ENCODE peak calls at places on chromosomes 3 and 15, in seven cellular contexts. W, E, U, J, F, T and S are unnamed samples.
A peak's percentile ranks its signal among the peaks of the same experiment; 100 is the strongest.

GRCh38 chr15:79168922-79169322 is 78.3 kb upstream of the RASGRF1 start:
- DNase-seq in W (no peak), E (no peak), U (no peak), J (peak; percentile 90), F (no peak), T (no peak), S (no peak)

GRCh38 chr15:88989578-88989977 is 76.4 kb upstream of the MFGE8 start:
- DNase-seq in W (no peak), E (no peak), U (no peak), J (no peak), F (no peak), T (no peak), S (no peak)

GRCh38 chr3:84108442-84108971 is 850.3 kb upstream of the CADM2 start:
- DNase-seq in W (no peak), E (no peak), U (no peak), J (no peak), F (no peak), T (no peak), S (no peak)

GRCh38 chr15:59738676-59739075 is 49.6 kb upstream of the BNIP2 start:
- DNase-seq in W (no peak), E (no peak), U (no peak), J (peak; percentile 65), F (no peak), T (no peak), S (no peak)

GRCh38 chr3:5197022-5197421 is 9.5 kb downstream of the EDEM1 start:
- DNase-seq in W (no peak), E (no peak), U (no peak), J (no peak), F (no peak), T (no peak), S (no peak)

GRCh38 chr3:156533205-156533604 is 21.7 kb downstream of the SSR3 start:
- DNase-seq in W (no peak), E (no peak), U (no peak), J (no peak), F (no peak), T (no peak), S (no peak)

GRCh38 chr3:123404391-123404790 is 44.5 kb downstream of the ADCY5 start:
- DNase-seq in W (no peak), E (peak; percentile 58), U (no peak), J (no peak), F (no peak), T (no peak), S (no peak)

GRCh38 chr15:101489236-101489632 is 273 bp downstream of the PCSK6 start:
- DNase-seq in W (peak; percentile 49), E (peak; percentile 80), U (peak; percentile 65), J (peak; percentile 27), F (no peak), T (no peak), S (no peak)

GRCh38 chr3:167742338-167742737 is 6.8 kb downstream of the SERPINI1 start:
- DNase-seq in W (no peak), E (no peak), U (no peak), J (no peak), F (no peak), T (no peak), S (no peak)

GRCh38 chr3:170730071-170730812 is 139.8 kb downstream of the RPL22L1 start:
- DNase-seq in W (no peak), E (no peak), U (no peak), J (no peak), F (no peak), T (no peak), S (no peak)

GRCh38 chr15:29792426-29793159 is 29.7 kb downstream of the TJP1 start:
- DNase-seq in W (no peak), E (no peak), U (no peak), J (no peak), F (no peak), T (no peak), S (no peak)

GRCh38 chr15:92232876-92233275 is 160.8 kb upstream of the ST8SIA2 start:
- DNase-seq in W (no peak), E (no peak), U (no peak), J (no peak), F (no peak), T (no peak), S (no peak)

GRCh38 chr3:188082040-188082439 is 71.9 kb upstream of the LPP start:
- DNase-seq in W (no peak), E (no peak), U (no peak), J (no peak), F (no peak), T (no peak), S (no peak)

GRCh38 chr3:172622156-172622555 is 88.7 kb downstream of the NCEH1 start:
- DNase-seq in W (no peak), E (no peak), U (no peak), J (no peak), F (no peak), T (no peak), S (no peak)

GRCh38 chr15:101533371-101534140 is 44.0 kb upstream of the PCSK6 start:
- DNase-seq in W (no peak), E (no peak), U (no peak), J (no peak), F (no peak), T (no peak), S (no peak)

GRCh38 chr3:17678116-17678741 is 64.2 kb downstream of the TBC1D5 start:
- DNase-seq in W (peak; percentile 13), E (no peak), U (no peak), J (no peak), F (no peak), T (no peak), S (no peak)

GRCh38 chr15:60777558-60777957 is 298.6 kb upstream of the ICE2 start:
- DNase-seq in W (no peak), E (no peak), U (no peak), J (no peak), F (no peak), T (no peak), S (no peak)

GRCh38 chr3:24503499-24504176 is 9.0 kb upstream of the THRB start:
- DNase-seq in W (no peak), E (no peak), U (no peak), J (no peak), F (no peak), T (no peak), S (no peak)

GRCh38 chr15:71472699-71473098 is 337.7 kb upstream of the NR2E3 start:
- DNase-seq in W (no peak), E (no peak), U (no peak), J (no peak), F (no peak), T (no peak), S (no peak)

GRCh38 chr3:141410408-141410807 is 42.1 kb downstream of the ZBTB38 start:
- DNase-seq in W (no peak), E (no peak), U (no peak), J (peak; percentile 84), F (no peak), T (no peak), S (no peak)

GRCh38 chr3:58082047-58082446 is 73.8 kb downstream of the FLNB start:
- DNase-seq in W (peak; percentile 43), E (no peak), U (no peak), J (no peak), F (peak; percentile 7), T (peak; percentile 5), S (peak; percentile 96)

GRCh38 chr15:70493376-70493775 is 270.0 kb downstream of the UACA start:
- DNase-seq in W (no peak), E (no peak), U (no peak), J (no peak), F (no peak), T (no peak), S (no peak)

GRCh38 chr3:184651945-184652344 is 59.9 kb downstream of the MAGEF1 start:
- DNase-seq in W (no peak), E (no peak), U (no peak), J (no peak), F (no peak), T (no peak), S (no peak)

GRCh38 chr15:74263473-74263872 is 27.3 kb downstream of the CCDC33 start:
- DNase-seq in W (no peak), E (no peak), U (no peak), J (no peak), F (no peak), T (no peak), S (no peak)

GRCh38 chr3:182399978-182400737 is 393.1 kb upstream of the ATP11B start:
- DNase-seq in W (no peak), E (no peak), U (no peak), J (no peak), F (no peak), T (no peak), S (no peak)

GRCh38 chr3:47007001-47007400 is 27.5 kb downstream of the NBEAL2 start:
- DNase-seq in W (no peak), E (peak; percentile 51), U (no peak), J (no peak), F (no peak), T (no peak), S (no peak)

GRCh38 chr15:95262866-95263564 is 1031.7 kb downstream of the MCTP2 start:
- DNase-seq in W (no peak), E (no peak), U (no peak), J (no peak), F (no peak), T (no peak), S (no peak)

GRCh38 chr3:180017846-180018245 is 18.9 kb downstream of the PEX5L start:
- DNase-seq in W (no peak), E (no peak), U (no peak), J (peak; percentile 35), F (no peak), T (no peak), S (no peak)

GRCh38 chr3:32706348-32707025 is 21.5 kb downstream of the CNOT10 start:
- DNase-seq in W (no peak), E (no peak), U (no peak), J (no peak), F (no peak), T (no peak), S (no peak)

GRCh38 chr3:50450135-50450911 is 53.1 kb downstream of the CACNA2D2 start:
- DNase-seq in W (peak; percentile 89), E (peak; percentile 90), U (peak; percentile 66), J (no peak), F (peak; percentile 50), T (peak; percentile 49), S (no peak)

GRCh38 chr15:68409736-68410370 is 22.1 kb downstream of the ITGA11 start:
- DNase-seq in W (no peak), E (peak; percentile 36), U (no peak), J (no peak), F (no peak), T (no peak), S (no peak)

GRCh38 chr3:23712095-23712494 is 93.7 kb upstream of the UBE2E1 start:
- DNase-seq in W (no peak), E (no peak), U (no peak), J (no peak), F (no peak), T (no peak), S (no peak)

GRCh38 chr3:53150247-53151085 is 10.5 kb upstream of the PRKCD start:
- DNase-seq in W (no peak), E (no peak), U (no peak), J (no peak), F (no peak), T (no peak), S (no peak)

GRCh38 chr3:73419179-73419803 is 205.4 kb downstream of the PDZRN3 start:
- DNase-seq in W (no peak), E (no peak), U (no peak), J (no peak), F (no peak), T (no peak), S (no peak)

GRCh38 chr15:34755419-34755773 is 598 bp upstream of the GJD2 start:
- DNase-seq in W (no peak), E (no peak), U (no peak), J (no peak), F (no peak), T (no peak), S (no peak)

GRCh38 chr3:170835346-170835745 is 34.6 kb downstream of the RPL22L1 start:
- DNase-seq in W (no peak), E (no peak), U (no peak), J (peak; percentile 28), F (no peak), T (no peak), S (no peak)